ENCODE peak calls at places on chromosomes 2 and 18, in four cellular contexts. One of them, this sample, is unnamed.

GRCh38 chr18:11752116-11752911 is 63.2 kb downstream of the GNAL start:
- DNase-seq in MM.1S: no peak
- DNase-seq in tibial artery: no peak
- DNase-seq in CD4-positive, alpha-beta memory T cell: no peak
- DNase-seq in this sample: no peak

GRCh38 chr2:222993920-222994650 is 57.9 kb upstream of the KCNE4 start:
- DNase-seq in CD4-positive, alpha-beta memory T cell: no peak
- DNase-seq in tibial artery: peak; percentile 96
- DNase-seq in MM.1S: no peak
- DNase-seq in this sample: peak; percentile 80

GRCh38 chr2:43131051-43131889 is 95.1 kb downstream of the ZFP36L2 start:
- DNase-seq in CD4-positive, alpha-beta memory T cell: peak; percentile 91
- DNase-seq in tibial artery: peak; percentile 86
- DNase-seq in MM.1S: peak; percentile 95
- DNase-seq in this sample: peak; percentile 36

GRCh38 chr2:144596074-144596871 is 76.4 kb upstream of the ZEB2 start:
- DNase-seq in CD4-positive, alpha-beta memory T cell: no peak
- DNase-seq in MM.1S: no peak
- DNase-seq in tibial artery: no peak
- DNase-seq in this sample: no peak

GRCh38 chr2:207107551-207107950 is 58.2 kb downstream of the KLF7 start:
- DNase-seq in MM.1S: no peak
- DNase-seq in tibial artery: no peak
- DNase-seq in CD4-positive, alpha-beta memory T cell: no peak
- DNase-seq in this sample: no peak

GRCh38 chr18:908631-909621 is 4.3 kb downstream of the ADCYAP1 start:
- DNase-seq in CD4-positive, alpha-beta memory T cell: no peak
- DNase-seq in tibial artery: no peak
- DNase-seq in MM.1S: no peak
- DNase-seq in this sample: no peak

GRCh38 chr2:69538249-69538648 is 101.0 kb upstream of the NFU1 start:
- DNase-seq in CD4-positive, alpha-beta memory T cell: no peak
- DNase-seq in MM.1S: no peak
- DNase-seq in tibial artery: no peak
- DNase-seq in this sample: no peak

GRCh38 chr2:142131016-142131714 is at the start of gene LRP1B:
- DNase-seq in MM.1S: peak; percentile 49
- DNase-seq in CD4-positive, alpha-beta memory T cell: no peak
- DNase-seq in tibial artery: no peak
- DNase-seq in this sample: no peak

GRCh38 chr18:48933578-48934399 is 17.0 kb downstream of the SMAD7 start:
- DNase-seq in MM.1S: peak; percentile 59
- DNase-seq in tibial artery: peak; percentile 67
- DNase-seq in CD4-positive, alpha-beta memory T cell: no peak
- DNase-seq in this sample: no peak

GRCh38 chr2:120831891-120832290 is 96.2 kb downstream of the GLI2 start:
- DNase-seq in MM.1S: no peak
- DNase-seq in tibial artery: peak; percentile 50
- DNase-seq in CD4-positive, alpha-beta memory T cell: no peak
- DNase-seq in this sample: no peak

GRCh38 chr2:119431976-119432881 is 575 bp downstream of the TMEM37 start:
- DNase-seq in tibial artery: peak; percentile 51
- DNase-seq in MM.1S: no peak
- DNase-seq in CD4-positive, alpha-beta memory T cell: no peak
- DNase-seq in this sample: no peak

GRCh38 chr2:120528693-120529076 is 182.7 kb downstream of the INHBB start:
- DNase-seq in CD4-positive, alpha-beta memory T cell: no peak
- DNase-seq in tibial artery: no peak
- DNase-seq in MM.1S: no peak
- DNase-seq in this sample: no peak

GRCh38 chr18:50902797-50903196 is 23.9 kb downstream of the ME2 start:
- DNase-seq in tibial artery: no peak
- DNase-seq in CD4-positive, alpha-beta memory T cell: no peak
- DNase-seq in MM.1S: no peak
- DNase-seq in this sample: no peak

GRCh38 chr2:9629222-9630000 is 1.4 kb downstream of the YWHAQ start:
- DNase-seq in tibial artery: no peak
- DNase-seq in CD4-positive, alpha-beta memory T cell: no peak
- DNase-seq in MM.1S: peak; percentile 11
- DNase-seq in this sample: no peak

GRCh38 chr18:48868468-48869466 is 82.0 kb downstream of the SMAD7 start:
- DNase-seq in CD4-positive, alpha-beta memory T cell: peak; percentile 18
- DNase-seq in tibial artery: no peak
- DNase-seq in MM.1S: peak; percentile 96
- DNase-seq in this sample: no peak

GRCh38 chr18:3397031-3397750 is 52.8 kb upstream of the TGIF1 start:
- DNase-seq in CD4-positive, alpha-beta memory T cell: no peak
- DNase-seq in tibial artery: no peak
- DNase-seq in MM.1S: no peak
- DNase-seq in this sample: no peak

GRCh38 chr2:40101076-40101688 is 322.1 kb upstream of the THUMPD2 start:
- DNase-seq in MM.1S: peak; percentile 18
- DNase-seq in tibial artery: no peak
- DNase-seq in CD4-positive, alpha-beta memory T cell: no peak
- DNase-seq in this sample: no peak

GRCh38 chr2:72770879-72771461 is 54.9 kb downstream of the EXOC6B start:
- DNase-seq in tibial artery: no peak
- DNase-seq in CD4-positive, alpha-beta memory T cell: peak; percentile 69
- DNase-seq in MM.1S: peak; percentile 79
- DNase-seq in this sample: peak; percentile 96

GRCh38 chr18:36509646-36510197 is 212.2 kb downstream of the FHOD3 start:
- DNase-seq in MM.1S: no peak
- DNase-seq in tibial artery: no peak
- DNase-seq in CD4-positive, alpha-beta memory T cell: no peak
- DNase-seq in this sample: no peak

GRCh38 chr2:71907503-71907902 is 240.2 kb downstream of the CYP26B1 start:
- DNase-seq in CD4-positive, alpha-beta memory T cell: no peak
- DNase-seq in MM.1S: no peak
- DNase-seq in tibial artery: no peak
- DNase-seq in this sample: no peak

GRCh38 chr2:120014231-120014990 is 1.5 kb downstream of the EPB41L5 start:
- DNase-seq in CD4-positive, alpha-beta memory T cell: no peak
- DNase-seq in tibial artery: no peak
- DNase-seq in MM.1S: no peak
- DNase-seq in this sample: no peak

DNA sequence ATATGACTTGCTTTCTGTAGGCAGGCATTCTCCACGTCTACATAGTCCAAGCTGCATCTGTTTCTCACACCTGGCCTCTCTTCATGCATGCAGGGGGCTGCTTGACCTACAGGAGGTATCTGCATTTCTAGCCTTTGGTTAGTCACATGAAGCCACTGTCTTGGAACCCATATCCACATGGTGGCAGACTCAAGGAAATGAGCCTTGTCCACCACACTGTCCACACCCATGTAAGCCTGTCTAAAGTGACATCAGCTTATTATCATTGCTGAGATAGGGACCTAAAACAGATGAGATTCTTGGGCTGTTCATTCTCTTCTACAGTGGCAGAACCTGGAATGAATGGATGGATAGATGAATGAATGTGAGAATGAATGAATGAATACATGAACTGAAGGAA is 160.4 kb downstream of the DOCK10 start:
- DNase-seq in MM.1S: no peak
- DNase-seq in CD4-positive, alpha-beta memory T cell: no peak
- DNase-seq in tibial artery: no peak
- DNase-seq in this sample: no peak
- H3K27ac ChIP-seq in MM.1S: no peak overlapping the region
- H3K27ac ChIP-seq in CD4-positive, alpha-beta memory T cell: no peak overlapping the region
- H3K27ac ChIP-seq in tibial artery: peak overlapping the region; percentile 40
- H3K27ac ChIP-seq in this sample: no peak overlapping the region

GRCh38 chr2:168461178-168461941 is 5.3 kb downstream of the CERS6 start:
- DNase-seq in tibial artery: no peak
- DNase-seq in MM.1S: no peak
- DNase-seq in CD4-positive, alpha-beta memory T cell: no peak
- DNase-seq in this sample: no peak

GRCh38 chr2:168461942-168462331 is 5.9 kb downstream of the CERS6 start:
- DNase-seq in CD4-positive, alpha-beta memory T cell: no peak
- DNase-seq in tibial artery: no peak
- DNase-seq in MM.1S: no peak
- DNase-seq in this sample: no peak

GRCh38 chr2:168460561-168460960 is 4.5 kb downstream of the CERS6 start:
- DNase-seq in MM.1S: no peak
- DNase-seq in tibial artery: no peak
- DNase-seq in CD4-positive, alpha-beta memory T cell: no peak
- DNase-seq in this sample: no peak

GRCh38 chr2:168465594-168465993 is 9.5 kb downstream of the CERS6 start:
- DNase-seq in MM.1S: no peak
- DNase-seq in CD4-positive, alpha-beta memory T cell: no peak
- DNase-seq in tibial artery: no peak
- DNase-seq in this sample: no peak

GRCh38 chr2:168462543-168463045 is 6.5 kb downstream of the CERS6 start:
- DNase-seq in MM.1S: no peak
- DNase-seq in CD4-positive, alpha-beta memory T cell: no peak
- DNase-seq in tibial artery: no peak
- DNase-seq in this sample: no peak
- H3K9me3 ChIP-seq in MM.1S: no peaks in the 10 kb centered on the region
- H3K9me3 ChIP-seq in CD4-positive, alpha-beta memory T cell: no peaks in the 10 kb centered on the region
- H3K9me3 ChIP-seq in tibial artery: no peaks in the 10 kb centered on the region
- H3K9me3 ChIP-seq in this sample: no peaks in the 10 kb centered on the region

GRCh38 chr18:34771958-34772357 is 61.9 kb downstream of the DTNA start:
- DNase-seq in MM.1S: no peak
- DNase-seq in CD4-positive, alpha-beta memory T cell: no peak
- DNase-seq in tibial artery: no peak
- DNase-seq in this sample: no peak

GRCh38 chr18:34767601-34768027 is 57.5 kb downstream of the DTNA start:
- DNase-seq in tibial artery: no peak
- DNase-seq in MM.1S: no peak
- DNase-seq in CD4-positive, alpha-beta memory T cell: no peak
- DNase-seq in this sample: no peak

GRCh38 chr18:34773961-34774754 is 64.1 kb downstream of the DTNA start:
- DNase-seq in MM.1S: peak; percentile 68
- DNase-seq in tibial artery: peak; percentile 66
- DNase-seq in CD4-positive, alpha-beta memory T cell: no peak
- DNase-seq in this sample: no peak

GRCh38 chr18:34772887-34773286 is 62.8 kb downstream of the DTNA start:
- DNase-seq in CD4-positive, alpha-beta memory T cell: no peak
- DNase-seq in MM.1S: no peak
- DNase-seq in tibial artery: no peak
- DNase-seq in this sample: no peak

DNA sequence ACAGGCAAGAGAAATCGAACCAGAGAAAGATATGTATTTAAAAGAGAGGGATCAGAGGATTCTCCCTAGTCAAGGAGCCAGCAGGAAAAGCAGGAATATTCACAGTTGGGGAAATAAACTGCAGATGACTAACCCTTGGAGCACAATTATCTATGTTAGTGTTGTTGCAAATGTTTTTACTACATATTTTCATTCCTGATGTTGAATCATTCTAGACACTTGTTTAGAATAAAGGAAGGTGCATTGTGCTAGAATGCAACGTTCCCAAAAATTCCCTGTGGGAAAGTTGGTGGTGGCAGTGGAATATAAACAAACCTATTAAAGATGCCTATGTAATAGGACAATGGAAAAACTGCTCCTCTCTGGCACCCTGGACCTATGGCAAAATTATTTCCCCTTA is 63.3 kb downstream of the DTNA start:
- DNase-seq in MM.1S: no peak
- DNase-seq in CD4-positive, alpha-beta memory T cell: no peak
- DNase-seq in tibial artery: no peak
- DNase-seq in this sample: no peak
- H3K27ac ChIP-seq in MM.1S: no peak overlapping the region
- H3K27ac ChIP-seq in CD4-positive, alpha-beta memory T cell: no peak overlapping the region
- H3K27ac ChIP-seq in tibial artery: peak overlapping the region; percentile 61
- H3K27ac ChIP-seq in this sample: no peak overlapping the region

DNA sequence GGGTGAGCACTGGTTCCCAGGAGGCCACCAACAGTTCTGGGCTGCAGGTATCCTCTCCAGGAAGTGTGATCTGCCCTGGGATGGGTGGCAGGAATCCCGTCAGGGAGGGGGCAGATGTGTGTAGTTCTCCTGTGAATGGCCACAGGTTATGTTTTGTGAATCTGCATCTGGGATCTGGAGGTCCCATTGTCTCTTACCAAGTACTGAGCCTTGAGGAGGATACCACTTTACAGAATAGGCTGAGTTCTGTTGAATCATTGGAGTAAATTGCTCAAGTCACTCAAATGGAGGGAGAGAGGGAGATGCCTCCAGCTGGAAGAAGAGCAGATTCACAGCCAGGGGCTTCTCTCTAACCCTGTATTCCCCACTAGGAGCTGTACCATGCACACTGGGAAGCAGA is 168.2 kb downstream of the ANKRD30B start:
- DNase-seq in CD4-positive, alpha-beta memory T cell: no peak
- DNase-seq in MM.1S: no peak
- DNase-seq in tibial artery: no peak
- DNase-seq in this sample: no peak
- H3K9me3 ChIP-seq in CD4-positive, alpha-beta memory T cell: no peaks in the 10 kb centered on the region
- H3K9me3 ChIP-seq in MM.1S: peaks cover 4% of the 10 kb centered on the region
- H3K9me3 ChIP-seq in tibial artery: no peaks in the 10 kb centered on the region
- H3K9me3 ChIP-seq in this sample: no peaks in the 10 kb centered on the region

GRCh38 chr2:235639885-235640284 is 146.0 kb downstream of the AGAP1 start:
- DNase-seq in CD4-positive, alpha-beta memory T cell: peak; percentile 4
- DNase-seq in tibial artery: no peak
- DNase-seq in MM.1S: no peak
- DNase-seq in this sample: no peak
- H3K27ac ChIP-seq in CD4-positive, alpha-beta memory T cell: no peak overlapping the region
- H3K27ac ChIP-seq in tibial artery: peak overlapping the region; percentile 84
- H3K27ac ChIP-seq in MM.1S: no peak overlapping the region
- H3K27ac ChIP-seq in this sample: peak overlapping the region; percentile 74

GRCh38 chr2:229044581-229044980 is 226.5 kb downstream of the PID1 start:
- DNase-seq in MM.1S: no peak
- DNase-seq in tibial artery: no peak
- DNase-seq in CD4-positive, alpha-beta memory T cell: no peak
- DNase-seq in this sample: no peak
- H3K9me3 ChIP-seq in MM.1S: no peaks in the 10 kb centered on the region
- H3K9me3 ChIP-seq in tibial artery: no peaks in the 10 kb centered on the region
- H3K9me3 ChIP-seq in CD4-positive, alpha-beta memory T cell: no peaks in the 10 kb centered on the region
- H3K9me3 ChIP-seq in this sample: no peaks in the 10 kb centered on the region

GRCh38 chr2:73997813-73998212 is 13.1 kb downstream of the TET3 start:
- DNase-seq in MM.1S: no peak
- DNase-seq in tibial artery: peak; percentile 32
- DNase-seq in CD4-positive, alpha-beta memory T cell: no peak
- DNase-seq in this sample: no peak

GRCh38 chr2:73999881-74000597 is 15.3 kb downstream of the TET3 start:
- DNase-seq in CD4-positive, alpha-beta memory T cell: no peak
- DNase-seq in MM.1S: no peak
- DNase-seq in tibial artery: peak; percentile 57
- DNase-seq in this sample: no peak

GRCh38 chr2:73998451-73998850 is 13.7 kb downstream of the TET3 start:
- DNase-seq in CD4-positive, alpha-beta memory T cell: peak; percentile 71
- DNase-seq in tibial artery: peak; percentile 43
- DNase-seq in MM.1S: no peak
- DNase-seq in this sample: no peak

GRCh38 chr2:74001121-74001520 is 16.4 kb downstream of the TET3 start:
- DNase-seq in CD4-positive, alpha-beta memory T cell: no peak
- DNase-seq in tibial artery: peak; percentile 42
- DNase-seq in MM.1S: no peak
- DNase-seq in this sample: no peak

DNA sequence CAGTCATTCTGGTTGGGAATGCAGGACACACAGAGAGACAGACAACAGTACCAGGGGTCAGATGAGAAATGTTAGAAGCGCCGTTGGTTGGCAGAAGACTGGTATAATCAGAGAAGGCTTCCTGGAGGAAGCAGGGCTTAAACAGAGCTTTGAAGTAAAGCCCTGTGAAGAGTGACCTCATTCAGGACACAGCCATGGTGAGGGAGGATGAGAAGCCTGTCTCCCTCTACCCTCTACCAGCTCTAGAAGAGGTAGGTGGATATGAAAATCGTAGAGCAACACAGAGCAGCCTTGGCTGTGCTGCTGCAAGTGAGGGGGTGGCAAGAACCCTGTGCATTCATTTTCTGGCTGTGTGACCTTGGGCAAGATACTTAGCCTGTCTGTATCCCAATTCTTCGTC is 14.2 kb downstream of the TET3 start:
- DNase-seq in MM.1S: no peak
- DNase-seq in CD4-positive, alpha-beta memory T cell: no peak
- DNase-seq in tibial artery: peak; percentile 4
- DNase-seq in this sample: no peak
- H3K27ac ChIP-seq in MM.1S: no peak overlapping the region
- H3K27ac ChIP-seq in CD4-positive, alpha-beta memory T cell: peak overlapping the region; percentile 25
- H3K27ac ChIP-seq in tibial artery: no peak overlapping the region
- H3K27ac ChIP-seq in this sample: no peak overlapping the region

This sample was measured in tibial nerve.